ENCODE peak calls at places on chromosome 9, in eight cellular contexts. One of them, this sample, is unnamed.

GRCh38 chr9:101458955-101459631 is 23.5 kb upstream of the ALDOB start:
- DNase-seq in fibroblast of lung: peak
- DNase-seq in HFFc6: peak
- DNase-seq in nephron progenitor cell: no peak
- DNase-seq in lung: no peak
- DNase-seq in HCT116: peak
- DNase-seq in endothelial cell: peak
- DNase-seq in AG04449: no peak
- DNase-seq in this sample: peak

GRCh38 chr9:303502-303901 is 88.8 kb downstream of the DOCK8 start:
- DNase-seq in AG04449: no peak
- DNase-seq in HFFc6: no peak
- DNase-seq in HCT116: no peak
- DNase-seq in lung: no peak
- DNase-seq in nephron progenitor cell: no peak
- DNase-seq in endothelial cell: no peak
- DNase-seq in fibroblast of lung: no peak
- DNase-seq in this sample: no peak

GRCh38 chr9:34500623-34501267 is 22.0 kb downstream of the ENHO start:
- DNase-seq in HCT116: peak
- DNase-seq in nephron progenitor cell: peak
- DNase-seq in lung: peak
- DNase-seq in endothelial cell: peak
- DNase-seq in HFFc6: peak
- DNase-seq in AG04449: no peak
- DNase-seq in fibroblast of lung: peak
- DNase-seq in this sample: no peak

GRCh38 chr9:27003406-27004147 is 1.9 kb downstream of the LRRC19 start:
- DNase-seq in HFFc6: no peak
- DNase-seq in nephron progenitor cell: no peak
- DNase-seq in fibroblast of lung: no peak
- DNase-seq in endothelial cell: no peak
- DNase-seq in HCT116: no peak
- DNase-seq in AG04449: no peak
- DNase-seq in lung: no peak
- DNase-seq in this sample: no peak

GRCh38 chr9:134469041-134469875 is 143.0 kb downstream of the RXRA start:
- DNase-seq in HCT116: no peak
- DNase-seq in fibroblast of lung: peak
- DNase-seq in AG04449: no peak
- DNase-seq in nephron progenitor cell: no peak
- DNase-seq in lung: peak
- DNase-seq in endothelial cell: no peak
- DNase-seq in HFFc6: no peak
- DNase-seq in this sample: no peak

GRCh38 chr9:127525426-127526188 is 74.3 kb downstream of the LRSAM1 start:
- DNase-seq in fibroblast of lung: peak
- DNase-seq in lung: no peak
- DNase-seq in nephron progenitor cell: no peak
- DNase-seq in HCT116: peak
- DNase-seq in HFFc6: peak
- DNase-seq in endothelial cell: no peak
- DNase-seq in AG04449: no peak
- DNase-seq in this sample: no peak

GRCh38 chr9:35948901-35949318 is 9.0 kb downstream of the OR2S2 start:
- DNase-seq in nephron progenitor cell: no peak
- DNase-seq in AG04449: no peak
- DNase-seq in endothelial cell: no peak
- DNase-seq in lung: peak
- DNase-seq in fibroblast of lung: no peak
- DNase-seq in HFFc6: no peak
- DNase-seq in HCT116: no peak
- DNase-seq in this sample: no peak

GRCh38 chr9:92385474-92385873 is 18.9 kb downstream of the OGN start:
- DNase-seq in endothelial cell: no peak
- DNase-seq in AG04449: no peak
- DNase-seq in fibroblast of lung: no peak
- DNase-seq in HCT116: no peak
- DNase-seq in HFFc6: no peak
- DNase-seq in lung: no peak
- DNase-seq in nephron progenitor cell: no peak
- DNase-seq in this sample: no peak

GRCh38 chr9:34961574-34962480 is 3.7 kb downstream of the PHF24 start:
- DNase-seq in lung: no peak
- DNase-seq in nephron progenitor cell: no peak
- DNase-seq in HCT116: no peak
- DNase-seq in fibroblast of lung: peak
- DNase-seq in AG04449: no peak
- DNase-seq in HFFc6: peak
- DNase-seq in endothelial cell: no peak
- DNase-seq in this sample: peak

GRCh38 chr9:119318371-119318770 is 50.9 kb downstream of the BRINP1 start:
- DNase-seq in HCT116: no peak
- DNase-seq in endothelial cell: no peak
- DNase-seq in lung: no peak
- DNase-seq in AG04449: no peak
- DNase-seq in nephron progenitor cell: no peak
- DNase-seq in HFFc6: no peak
- DNase-seq in fibroblast of lung: no peak
- DNase-seq in this sample: no peak

GRCh38 chr9:93305497-93306020 is 121.6 kb downstream of the WNK2 start:
- DNase-seq in lung: no peak
- DNase-seq in endothelial cell: no peak
- DNase-seq in nephron progenitor cell: no peak
- DNase-seq in HCT116: no peak
- DNase-seq in HFFc6: no peak
- DNase-seq in AG04449: no peak
- DNase-seq in fibroblast of lung: no peak
- DNase-seq in this sample: no peak

GRCh38 chr9:109329274-109330258 is 8.7 kb upstream of the EPB41L4B start:
- DNase-seq in endothelial cell: no peak
- DNase-seq in fibroblast of lung: peak
- DNase-seq in HFFc6: no peak
- DNase-seq in HCT116: no peak
- DNase-seq in lung: peak
- DNase-seq in nephron progenitor cell: peak
- DNase-seq in AG04449: no peak
- DNase-seq in this sample: no peak

GRCh38 chr9:14350766-14351165 is 36.8 kb upstream of the NFIB start:
- DNase-seq in HFFc6: no peak
- DNase-seq in AG04449: no peak
- DNase-seq in endothelial cell: no peak
- DNase-seq in fibroblast of lung: no peak
- DNase-seq in HCT116: no peak
- DNase-seq in nephron progenitor cell: no peak
- DNase-seq in lung: no peak
- DNase-seq in this sample: no peak

GRCh38 chr9:113139953-113140352 is 10.9 kb upstream of the SLC31A2 start:
- DNase-seq in endothelial cell: no peak
- DNase-seq in HFFc6: no peak
- DNase-seq in lung: no peak
- DNase-seq in fibroblast of lung: no peak
- DNase-seq in nephron progenitor cell: no peak
- DNase-seq in HCT116: no peak
- DNase-seq in AG04449: no peak
- DNase-seq in this sample: no peak

GRCh38 chr9:16192403-16193017 is 639.7 kb downstream of the CCDC171 start:
- DNase-seq in HFFc6: no peak
- DNase-seq in endothelial cell: no peak
- DNase-seq in AG04449: no peak
- DNase-seq in HCT116: no peak
- DNase-seq in nephron progenitor cell: no peak
- DNase-seq in fibroblast of lung: peak
- DNase-seq in lung: no peak
- DNase-seq in this sample: no peak

GRCh38 chr9:130128251-130128650 is 44.0 kb upstream of the NCS1 start:
- DNase-seq in fibroblast of lung: no peak
- DNase-seq in endothelial cell: no peak
- DNase-seq in HCT116: no peak
- DNase-seq in nephron progenitor cell: no peak
- DNase-seq in HFFc6: no peak
- DNase-seq in lung: no peak
- DNase-seq in AG04449: no peak
- DNase-seq in this sample: no peak

GRCh38 chr9:110536802-110537201 is 42.7 kb downstream of the SVEP1 start:
- DNase-seq in endothelial cell: no peak
- DNase-seq in AG04449: peak
- DNase-seq in HCT116: no peak
- DNase-seq in lung: no peak
- DNase-seq in HFFc6: peak
- DNase-seq in nephron progenitor cell: no peak
- DNase-seq in fibroblast of lung: peak
- DNase-seq in this sample: no peak

GRCh38 chr9:70403618-70404025 is 10.8 kb downstream of the KLF9 start:
- DNase-seq in HCT116: no peak
- DNase-seq in nephron progenitor cell: no peak
- DNase-seq in HFFc6: no peak
- DNase-seq in lung: no peak
- DNase-seq in fibroblast of lung: no peak
- DNase-seq in endothelial cell: no peak
- DNase-seq in AG04449: no peak
- DNase-seq in this sample: no peak

GRCh38 chr9:90898229-90898628 is 96.6 kb downstream of the SYK start:
- DNase-seq in HFFc6: peak
- DNase-seq in endothelial cell: no peak
- DNase-seq in AG04449: no peak
- DNase-seq in HCT116: no peak
- DNase-seq in nephron progenitor cell: no peak
- DNase-seq in lung: no peak
- DNase-seq in fibroblast of lung: peak
- DNase-seq in this sample: no peak
- TF ChIP-seq CTCF in HFFc6: peak
- TF ChIP-seq CTCF in endothelial cell: no peak
- TF ChIP-seq CTCF in AG04449: peak
- TF ChIP-seq CTCF in HCT116: no peak
- TF ChIP-seq CTCF in nephron progenitor cell: peak
- TF ChIP-seq CTCF in lung: no peak
- TF ChIP-seq CTCF in fibroblast of lung: peak
- TF ChIP-seq CTCF in this sample: peak

GRCh38 chr9:96620155-96620514 is 492 bp upstream of the CDC14B start:
- DNase-seq in nephron progenitor cell: no peak
- DNase-seq in HCT116: no peak
- DNase-seq in fibroblast of lung: no peak
- DNase-seq in lung: no peak
- DNase-seq in AG04449: no peak
- DNase-seq in endothelial cell: no peak
- DNase-seq in HFFc6: no peak
- DNase-seq in this sample: no peak

GRCh38 chr9:96620832-96621269 is 1.2 kb upstream of the CDC14B start:
- DNase-seq in lung: no peak
- DNase-seq in HFFc6: no peak
- DNase-seq in endothelial cell: peak
- DNase-seq in AG04449: no peak
- DNase-seq in nephron progenitor cell: peak
- DNase-seq in HCT116: no peak
- DNase-seq in fibroblast of lung: no peak
- DNase-seq in this sample: no peak

GRCh38 chr9:96618209-96619108 is 1.2 kb downstream of the CDC14B start:
- DNase-seq in lung: no peak
- DNase-seq in AG04449: no peak
- DNase-seq in nephron progenitor cell: peak
- DNase-seq in HCT116: no peak
- DNase-seq in HFFc6: peak
- DNase-seq in fibroblast of lung: peak
- DNase-seq in endothelial cell: peak
- DNase-seq in this sample: no peak

GRCh38 chr9:96619109-96619435 is 571 bp downstream of the CDC14B start:
- DNase-seq in lung: no peak
- DNase-seq in HCT116: no peak
- DNase-seq in HFFc6: no peak
- DNase-seq in AG04449: no peak
- DNase-seq in nephron progenitor cell: no peak
- DNase-seq in endothelial cell: no peak
- DNase-seq in fibroblast of lung: no peak
- DNase-seq in this sample: no peak

GRCh38 chr9:96619491-96620154 is at the start of gene CDC14B:
- DNase-seq in endothelial cell: peak
- DNase-seq in fibroblast of lung: peak
- DNase-seq in AG04449: peak
- DNase-seq in HCT116: peak
- DNase-seq in HFFc6: peak
- DNase-seq in lung: peak
- DNase-seq in nephron progenitor cell: peak
- DNase-seq in this sample: peak
- TF ChIP-seq CTCF in endothelial cell: no peak
- TF ChIP-seq CTCF in fibroblast of lung: no peak
- TF ChIP-seq CTCF in AG04449: peak
- TF ChIP-seq CTCF in HCT116: no peak
- TF ChIP-seq CTCF in HFFc6: peak
- TF ChIP-seq CTCF in lung: no peak
- TF ChIP-seq CTCF in nephron progenitor cell: no peak
- TF ChIP-seq CTCF in this sample: peak

DNA sequence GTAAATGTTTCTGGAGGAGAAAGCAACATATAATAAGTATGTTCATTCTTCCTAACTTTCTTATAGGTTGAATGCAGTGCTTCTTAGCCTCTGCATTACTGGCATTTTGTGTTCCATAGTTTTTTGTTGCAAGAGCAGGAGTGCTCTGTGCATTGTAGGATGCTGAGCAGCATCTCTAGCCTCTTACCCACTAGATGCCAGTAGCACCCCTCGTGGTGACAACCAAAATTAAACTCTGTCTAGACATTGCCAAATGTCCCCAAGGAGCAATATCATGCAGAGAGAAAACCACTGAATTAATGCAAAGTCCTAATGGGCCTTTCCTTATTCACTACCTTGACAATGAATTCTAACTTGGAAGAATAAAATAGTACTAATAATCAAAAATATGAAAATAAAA is 147.0 kb downstream of the GLIS3 start:
- DNase-seq in lung: no peak
- DNase-seq in fibroblast of lung: no peak
- DNase-seq in endothelial cell: no peak
- DNase-seq in HCT116: no peak
- DNase-seq in HFFc6: no peak
- DNase-seq in AG04449: no peak
- DNase-seq in nephron progenitor cell: no peak
- DNase-seq in this sample: no peak
- TF ChIP-seq CTCF in lung: no peak
- TF ChIP-seq CTCF in fibroblast of lung: no peak
- TF ChIP-seq CTCF in endothelial cell: no peak
- TF ChIP-seq CTCF in HCT116: peak
- TF ChIP-seq CTCF in HFFc6: no peak
- TF ChIP-seq CTCF in AG04449: no peak
- TF ChIP-seq CTCF in nephron progenitor cell: no peak
- TF ChIP-seq CTCF in this sample: no peak

GRCh38 chr9:72721086-72721485 is 199.7 kb downstream of the TMC1 start:
- DNase-seq in HFFc6: no peak
- DNase-seq in HCT116: no peak
- DNase-seq in endothelial cell: no peak
- DNase-seq in lung: no peak
- DNase-seq in nephron progenitor cell: no peak
- DNase-seq in AG04449: no peak
- DNase-seq in fibroblast of lung: no peak
- DNase-seq in this sample: no peak

DNA sequence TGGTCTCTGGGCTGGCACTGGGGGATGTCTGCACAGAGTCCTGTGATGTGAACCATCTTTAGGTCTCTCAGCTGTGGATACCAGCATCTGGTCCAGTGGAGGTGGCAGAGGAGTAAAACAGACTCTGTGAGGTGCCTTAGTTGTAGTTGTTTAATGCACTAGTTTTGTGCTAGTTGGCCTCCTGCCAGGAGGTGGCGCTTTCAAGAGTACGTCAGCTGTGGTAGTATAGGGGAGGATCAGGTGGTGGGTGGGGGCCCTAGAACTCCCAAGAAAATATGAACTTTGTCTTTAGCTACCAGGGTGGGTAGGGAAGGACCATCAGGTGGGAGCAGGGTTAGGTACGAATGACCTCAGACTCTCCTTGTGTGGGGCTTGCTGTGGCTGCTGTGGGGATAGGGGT is 197.1 kb downstream of the TMC1 start:
- DNase-seq in AG04449: no peak
- DNase-seq in endothelial cell: no peak
- DNase-seq in HCT116: no peak
- DNase-seq in fibroblast of lung: no peak
- DNase-seq in lung: no peak
- DNase-seq in HFFc6: no peak
- DNase-seq in nephron progenitor cell: no peak
- DNase-seq in this sample: no peak
- TF ChIP-seq CTCF in AG04449: no peak
- TF ChIP-seq CTCF in endothelial cell: no peak
- TF ChIP-seq CTCF in HCT116: no peak
- TF ChIP-seq CTCF in fibroblast of lung: no peak
- TF ChIP-seq CTCF in lung: no peak
- TF ChIP-seq CTCF in HFFc6: no peak
- TF ChIP-seq CTCF in nephron progenitor cell: no peak
- TF ChIP-seq CTCF in this sample: no peak

This sample was measured in AG09319.